ENCODE peak calls at places on chromosomes 11 and 22, in ten cellular contexts. I is nephron progenitor cell; D is NCI-H774; O is frontal cortex; N is hippocampal formation; X is fibroblast of lung; B is effector CD4-positive, alpha-beta T cell; Y is HEK293T; P is Caki2; C is CD8-positive, alpha-beta T cell. K is an unnamed sample.

GRCh38 chr11:11996321-11997174 is 11.9 kb downstream of the DKK3 start:
- DNase-seq in Y (no peak), O (no peak), N (no peak), X (no peak), C (no peak), I (no peak), B (no peak), D (no peak), P (no peak), K (no peak)

GRCh38 chr11:121082219-121082618 is 18.8 kb upstream of the TECTA start:
- DNase-seq in Y (no peak), C (no peak), N (no peak), B (no peak), D (no peak), O (no peak), P (no peak), X (no peak), I (no peak), K (no peak)

GRCh38 chr11:61004037-61004641 is 32.7 kb downstream of the CD6 start:
- DNase-seq in I (no peak), X (peak; percentile 76), C (no peak), P (no peak), Y (no peak), D (no peak), N (no peak), B (peak; percentile 46), O (no peak), K (no peak)

GRCh38 chr22:43749473-43749872 is 62.6 kb downstream of the EFCAB6 start:
- DNase-seq in P (no peak), Y (no peak), N (no peak), O (no peak), D (no peak), C (no peak), B (no peak), X (no peak), I (no peak), K (no peak)

GRCh38 chr11:47989779-47990178 is 9.4 kb downstream of the PTPRJ start:
- DNase-seq in Y (no peak), C (no peak), P (no peak), D (no peak), X (no peak), B (no peak), N (no peak), O (no peak), I (no peak), K (no peak)

GRCh38 chr11:38460901-38461300 is 1862.9 kb upstream of the RAG2 start:
- DNase-seq in D (no peak), Y (peak; percentile 3), N (no peak), X (peak; percentile 94), O (no peak), C (no peak), B (no peak), P (no peak), I (peak; percentile 29), K (no peak)

GRCh38 chr11:32400196-32400595 is 35.1 kb downstream of the WT1 start:
- DNase-seq in Y (no peak), N (no peak), D (no peak), O (no peak), X (peak; percentile 49), I (no peak), P (no peak), B (no peak), C (no peak), K (no peak)

GRCh38 chr11:118882489-118882888 is 1.2 kb upstream of the CXCR5 start:
- DNase-seq in O (no peak), C (no peak), X (no peak), D (no peak), B (no peak), I (no peak), N (no peak), P (no peak), Y (no peak), K (no peak)

GRCh38 chr22:46165975-46166374 is 15.6 kb downstream of the PPARA start:
- DNase-seq in B (no peak), O (no peak), X (no peak), C (no peak), D (no peak), I (no peak), P (no peak), Y (no peak), N (no peak), K (no peak)

GRCh38 chr11:8989411-8989810 is 14.4 kb downstream of the NRIP3 start:
- DNase-seq in P (no peak), Y (no peak), C (no peak), O (peak; percentile 24), I (no peak), X (peak; percentile 62), N (no peak), D (no peak), B (no peak), K (no peak)

GRCh38 chr11:99383628-99384300 is 363.0 kb downstream of the CNTN5 start:
- DNase-seq in O (no peak), X (no peak), C (no peak), D (no peak), B (no peak), I (no peak), N (no peak), P (no peak), Y (no peak), K (no peak)

GRCh38 chr11:62147545-62147944 is 23.7 kb downstream of the INCENP start:
- DNase-seq in X (no peak), N (no peak), O (no peak), I (no peak), D (no peak), Y (no peak), B (no peak), C (no peak), P (no peak), K (peak; percentile 39)

GRCh38 chr11:17273668-17274321 is 2.7 kb upstream of the NUCB2 start:
- DNase-seq in O (no peak), C (no peak), P (peak; percentile 55), D (no peak), N (no peak), B (no peak), I (peak; percentile 6), Y (no peak), X (no peak), K (no peak)

GRCh38 chr22:38696606-38697005 is 4.1 kb downstream of the JOSD1 start:
- DNase-seq in C (peak; percentile 24), D (no peak), O (peak; percentile 42), B (peak; percentile 23), Y (no peak), P (peak; percentile 70), I (no peak), N (no peak), X (peak; percentile 92), K (no peak)

GRCh38 chr11:60915250-60915914 is 1.4 kb downstream of the TMEM109 start:
- DNase-seq in I (peak; percentile 57), B (peak; percentile 51), C (peak; percentile 55), N (peak; percentile 13), P (peak; percentile 71), X (peak; percentile 61), O (peak; percentile 67), D (no peak), Y (peak; percentile 44), K (peak; percentile 89)

GRCh38 chr11:65833297-65834030 is at the start of gene SNX32:
- DNase-seq in X (peak; percentile 88), N (peak; percentile 91), O (peak; percentile 99), B (peak; percentile 93), C (peak; percentile 90), D (peak; percentile 54), I (peak; percentile 97), P (no peak), Y (peak; percentile 98), K (peak; percentile 99)

GRCh38 chr11:58004664-58005063 is 19.0 kb upstream of the OR9Q1 start:
- DNase-seq in P (no peak), N (no peak), I (no peak), Y (no peak), B (no peak), C (no peak), X (no peak), D (no peak), O (no peak), K (no peak)

GRCh38 chr22:25186140-25186539 is 13.5 kb upstream of the CRYBB3 start:
- DNase-seq in B (no peak), I (no peak), X (no peak), C (no peak), P (no peak), D (no peak), Y (no peak), N (no peak), O (no peak), K (no peak)

GRCh38 chr22:39232806-39233735 is 11.7 kb downstream of the PDGFB start:
- DNase-seq in D (no peak), P (no peak), I (no peak), Y (no peak), B (no peak), O (no peak), X (no peak), N (no peak), C (no peak), K (no peak)

GRCh38 chr11:45687836-45688235 is 22.4 kb upstream of the CHST1 start:
- DNase-seq in P (no peak), B (no peak), X (no peak), Y (no peak), I (no peak), N (no peak), C (no peak), O (no peak), D (no peak), K (no peak)

GRCh38 chr22:37242395-37242918 is 1.6 kb downstream of the RAC2 start:
- DNase-seq in P (peak; percentile 52), X (peak; percentile 40), C (peak; percentile 84), D (no peak), Y (no peak), O (peak; percentile 30), B (peak; percentile 86), I (no peak), N (no peak), K (no peak)

GRCh38 chr11:113161671-113162589 is 152.5 kb upstream of the TTC12 start:
- DNase-seq in C (no peak), N (no peak), I (no peak), Y (no peak), B (no peak), D (peak; percentile 82), X (no peak), P (no peak), O (no peak), K (no peak)

GRCh38 chr11:126336646-126337045 is 18.8 kb upstream of the ST3GAL4 start:
- DNase-seq in Y (no peak), X (peak; percentile 14), D (no peak), O (no peak), P (no peak), I (no peak), B (no peak), C (no peak), N (no peak), K (no peak)

GRCh38 chr11:13876423-13876822 is 86.1 kb upstream of the SPON1 start:
- DNase-seq in I (no peak), Y (no peak), O (no peak), C (no peak), D (no peak), N (no peak), B (no peak), P (no peak), X (no peak), K (no peak)

GRCh38 chr11:92225206-92225562 is 566 bp downstream of the FAT3 start:
- DNase-seq in N (no peak), B (no peak), X (no peak), D (no peak), I (peak; percentile 59), Y (peak; percentile 21), P (no peak), O (no peak), C (no peak), K (no peak)

GRCh38 chr22:25475554-25476022 is 88.9 kb upstream of the GRK3 start:
- DNase-seq in O (no peak), C (no peak), Y (no peak), X (peak; percentile 69), I (peak; percentile 31), B (no peak), D (peak; percentile 7), P (peak; percentile 99), N (no peak), K (no peak)

GRCh38 chr22:23074451-23074850 is 4.1 kb downstream of the GNAZ start:
- DNase-seq in X (no peak), O (no peak), D (no peak), P (no peak), Y (no peak), B (no peak), C (no peak), N (no peak), I (no peak), K (no peak)

K was measured in mesenteric fat pad.